ENCODE peak calls at places on chromosomes 4 and X, in eight cellular contexts. One of them, this sample, is unnamed.
A peak's percentile ranks its signal among the peaks of the same experiment; 100 is the strongest.

GRCh38 chr4:41531561-41532245 is 6.3 kb upstream of the LIMCH1 start:
- DNase-seq in type B pancreatic cell: no peak
- DNase-seq in NCI-H1436: no peak
- DNase-seq in sciatic nerve: no peak
- DNase-seq in amygdala: no peak
- DNase-seq in islet precursor cell: no peak
- DNase-seq in activated CD4-positive, CD25-positive, alpha-beta regulatory T cell treated with anti-CD3 and anti-CD28 coated beads, Interleukin-2, amount 50 U/mL, for 16 hours: no peak
- DNase-seq in mesenchymal stem cell: no peak
- DNase-seq in this sample: no peak

GRCh38 chrX:63747331-63747730 is 37.7 kb downstream of the ARHGEF9 start:
- DNase-seq in type B pancreatic cell: no peak
- DNase-seq in NCI-H1436: no peak
- DNase-seq in sciatic nerve: no peak
- DNase-seq in amygdala: no peak
- DNase-seq in islet precursor cell: no peak
- DNase-seq in activated CD4-positive, CD25-positive, alpha-beta regulatory T cell treated with anti-CD3 and anti-CD28 coated beads, Interleukin-2, amount 50 U/mL, for 16 hours: no peak
- DNase-seq in mesenchymal stem cell: peak; percentile 37
- DNase-seq in this sample: no peak

GRCh38 chrX:123923211-123923610 is 38.3 kb upstream of the STAG2 start:
- DNase-seq in type B pancreatic cell: no peak
- DNase-seq in NCI-H1436: no peak
- DNase-seq in sciatic nerve: no peak
- DNase-seq in amygdala: no peak
- DNase-seq in islet precursor cell: no peak
- DNase-seq in activated CD4-positive, CD25-positive, alpha-beta regulatory T cell treated with anti-CD3 and anti-CD28 coated beads, Interleukin-2, amount 50 U/mL, for 16 hours: no peak
- DNase-seq in mesenchymal stem cell: no peak
- DNase-seq in this sample: no peak

GRCh38 chr4:52577285-52577968 is 81.7 kb downstream of the USP46 start:
- DNase-seq in type B pancreatic cell: no peak
- DNase-seq in NCI-H1436: no peak
- DNase-seq in sciatic nerve: no peak
- DNase-seq in amygdala: no peak
- DNase-seq in islet precursor cell: no peak
- DNase-seq in activated CD4-positive, CD25-positive, alpha-beta regulatory T cell treated with anti-CD3 and anti-CD28 coated beads, Interleukin-2, amount 50 U/mL, for 16 hours: no peak
- DNase-seq in mesenchymal stem cell: peak; percentile 75
- DNase-seq in this sample: no peak

GRCh38 chrX:38699603-38700110 is 101.6 kb upstream of the MID1IP1 start:
- DNase-seq in type B pancreatic cell: no peak
- DNase-seq in NCI-H1436: no peak
- DNase-seq in sciatic nerve: no peak
- DNase-seq in amygdala: no peak
- DNase-seq in islet precursor cell: no peak
- DNase-seq in activated CD4-positive, CD25-positive, alpha-beta regulatory T cell treated with anti-CD3 and anti-CD28 coated beads, Interleukin-2, amount 50 U/mL, for 16 hours: no peak
- DNase-seq in mesenchymal stem cell: no peak
- DNase-seq in this sample: no peak

GRCh38 chr4:93771640-93772411 is 56.7 kb upstream of the ATOH1 start:
- DNase-seq in type B pancreatic cell: no peak
- DNase-seq in NCI-H1436: no peak
- DNase-seq in sciatic nerve: no peak
- DNase-seq in amygdala: no peak
- DNase-seq in islet precursor cell: no peak
- DNase-seq in activated CD4-positive, CD25-positive, alpha-beta regulatory T cell treated with anti-CD3 and anti-CD28 coated beads, Interleukin-2, amount 50 U/mL, for 16 hours: no peak
- DNase-seq in mesenchymal stem cell: no peak
- DNase-seq in this sample: no peak

GRCh38 chr4:79609853-79610252 is 201.8 kb upstream of the GK2 start:
- DNase-seq in type B pancreatic cell: no peak
- DNase-seq in NCI-H1436: no peak
- DNase-seq in sciatic nerve: no peak
- DNase-seq in amygdala: no peak
- DNase-seq in islet precursor cell: no peak
- DNase-seq in activated CD4-positive, CD25-positive, alpha-beta regulatory T cell treated with anti-CD3 and anti-CD28 coated beads, Interleukin-2, amount 50 U/mL, for 16 hours: no peak
- DNase-seq in mesenchymal stem cell: peak; percentile 2
- DNase-seq in this sample: no peak

GRCh38 chrX:133601116-133601515 is 185.8 kb upstream of the GPC4 start:
- DNase-seq in type B pancreatic cell: no peak
- DNase-seq in NCI-H1436: no peak
- DNase-seq in sciatic nerve: no peak
- DNase-seq in amygdala: no peak
- DNase-seq in islet precursor cell: no peak
- DNase-seq in activated CD4-positive, CD25-positive, alpha-beta regulatory T cell treated with anti-CD3 and anti-CD28 coated beads, Interleukin-2, amount 50 U/mL, for 16 hours: no peak
- DNase-seq in mesenchymal stem cell: no peak
- DNase-seq in this sample: no peak

GRCh38 chrX:103774070-103774642 is 2.5 kb upstream of the PLP1 start:
- DNase-seq in type B pancreatic cell: no peak
- DNase-seq in NCI-H1436: peak; percentile 59
- DNase-seq in sciatic nerve: no peak
- DNase-seq in amygdala: peak; percentile 37
- DNase-seq in islet precursor cell: no peak
- DNase-seq in activated CD4-positive, CD25-positive, alpha-beta regulatory T cell treated with anti-CD3 and anti-CD28 coated beads, Interleukin-2, amount 50 U/mL, for 16 hours: no peak
- DNase-seq in mesenchymal stem cell: peak; percentile 18
- DNase-seq in this sample: no peak

GRCh38 chr4:78768447-78769177 is 7.5 kb upstream of the BMP2K start:
- DNase-seq in type B pancreatic cell: no peak
- DNase-seq in NCI-H1436: no peak
- DNase-seq in sciatic nerve: no peak
- DNase-seq in amygdala: no peak
- DNase-seq in islet precursor cell: peak; percentile 51
- DNase-seq in activated CD4-positive, CD25-positive, alpha-beta regulatory T cell treated with anti-CD3 and anti-CD28 coated beads, Interleukin-2, amount 50 U/mL, for 16 hours: no peak
- DNase-seq in mesenchymal stem cell: peak; percentile 37
- DNase-seq in this sample: no peak

GRCh38 chr4:20901851-20902250 is 201.6 kb downstream of the PACRGL start:
- DNase-seq in type B pancreatic cell: no peak
- DNase-seq in NCI-H1436: no peak
- DNase-seq in sciatic nerve: no peak
- DNase-seq in amygdala: no peak
- DNase-seq in islet precursor cell: no peak
- DNase-seq in activated CD4-positive, CD25-positive, alpha-beta regulatory T cell treated with anti-CD3 and anti-CD28 coated beads, Interleukin-2, amount 50 U/mL, for 16 hours: no peak
- DNase-seq in mesenchymal stem cell: no peak
- DNase-seq in this sample: no peak

GRCh38 chrX:96985046-96985445 is 101.3 kb downstream of the RPA4 start:
- DNase-seq in type B pancreatic cell: no peak
- DNase-seq in NCI-H1436: no peak
- DNase-seq in sciatic nerve: no peak
- DNase-seq in amygdala: no peak
- DNase-seq in islet precursor cell: no peak
- DNase-seq in activated CD4-positive, CD25-positive, alpha-beta regulatory T cell treated with anti-CD3 and anti-CD28 coated beads, Interleukin-2, amount 50 U/mL, for 16 hours: no peak
- DNase-seq in mesenchymal stem cell: no peak
- DNase-seq in this sample: no peak

GRCh38 chrX:427812-428725 is 41.4 kb upstream of the PPP2R3B start:
- DNase-seq in type B pancreatic cell: no peak
- DNase-seq in NCI-H1436: no peak
- DNase-seq in sciatic nerve: no peak
- DNase-seq in amygdala: no peak
- DNase-seq in islet precursor cell: peak; percentile 78
- DNase-seq in activated CD4-positive, CD25-positive, alpha-beta regulatory T cell treated with anti-CD3 and anti-CD28 coated beads, Interleukin-2, amount 50 U/mL, for 16 hours: no peak
- DNase-seq in mesenchymal stem cell: peak; percentile 5
- DNase-seq in this sample: no peak

GRCh38 chrX:49120104-49120503 is 3.4 kb downstream of the GPKOW start:
- DNase-seq in type B pancreatic cell: no peak
- DNase-seq in NCI-H1436: no peak
- DNase-seq in sciatic nerve: no peak
- DNase-seq in amygdala: no peak
- DNase-seq in islet precursor cell: no peak
- DNase-seq in activated CD4-positive, CD25-positive, alpha-beta regulatory T cell treated with anti-CD3 and anti-CD28 coated beads, Interleukin-2, amount 50 U/mL, for 16 hours: no peak
- DNase-seq in mesenchymal stem cell: no peak
- DNase-seq in this sample: no peak

GRCh38 chr4:112083587-112084347 is 61.5 kb upstream of the FAM241A start:
- DNase-seq in type B pancreatic cell: no peak
- DNase-seq in NCI-H1436: no peak
- DNase-seq in sciatic nerve: no peak
- DNase-seq in amygdala: no peak
- DNase-seq in islet precursor cell: no peak
- DNase-seq in activated CD4-positive, CD25-positive, alpha-beta regulatory T cell treated with anti-CD3 and anti-CD28 coated beads, Interleukin-2, amount 50 U/mL, for 16 hours: no peak
- DNase-seq in mesenchymal stem cell: peak; percentile 49
- DNase-seq in this sample: no peak

GRCh38 chr4:2902126-2902525 is 58.5 kb downstream of the ADD1 start:
- DNase-seq in type B pancreatic cell: no peak
- DNase-seq in NCI-H1436: no peak
- DNase-seq in sciatic nerve: no peak
- DNase-seq in amygdala: no peak
- DNase-seq in islet precursor cell: no peak
- DNase-seq in activated CD4-positive, CD25-positive, alpha-beta regulatory T cell treated with anti-CD3 and anti-CD28 coated beads, Interleukin-2, amount 50 U/mL, for 16 hours: no peak
- DNase-seq in mesenchymal stem cell: no peak
- DNase-seq in this sample: no peak

GRCh38 chr4:165476214-165477098 is 97.6 kb downstream of the CPE start:
- DNase-seq in type B pancreatic cell: no peak
- DNase-seq in NCI-H1436: no peak
- DNase-seq in sciatic nerve: no peak
- DNase-seq in amygdala: no peak
- DNase-seq in islet precursor cell: peak; percentile 62
- DNase-seq in activated CD4-positive, CD25-positive, alpha-beta regulatory T cell treated with anti-CD3 and anti-CD28 coated beads, Interleukin-2, amount 50 U/mL, for 16 hours: no peak
- DNase-seq in mesenchymal stem cell: peak; percentile 55
- DNase-seq in this sample: no peak

GRCh38 chrX:139903229-139903628 is 29.6 kb downstream of the ATP11C start:
- DNase-seq in type B pancreatic cell: no peak
- DNase-seq in NCI-H1436: no peak
- DNase-seq in sciatic nerve: no peak
- DNase-seq in amygdala: no peak
- DNase-seq in islet precursor cell: no peak
- DNase-seq in activated CD4-positive, CD25-positive, alpha-beta regulatory T cell treated with anti-CD3 and anti-CD28 coated beads, Interleukin-2, amount 50 U/mL, for 16 hours: no peak
- DNase-seq in mesenchymal stem cell: no peak
- DNase-seq in this sample: no peak

GRCh38 chrX:25523574-25523973 is 507.8 kb upstream of the ARX start:
- DNase-seq in type B pancreatic cell: no peak
- DNase-seq in NCI-H1436: peak; percentile 0
- DNase-seq in sciatic nerve: no peak
- DNase-seq in amygdala: no peak
- DNase-seq in islet precursor cell: peak; percentile 55
- DNase-seq in activated CD4-positive, CD25-positive, alpha-beta regulatory T cell treated with anti-CD3 and anti-CD28 coated beads, Interleukin-2, amount 50 U/mL, for 16 hours: no peak
- DNase-seq in mesenchymal stem cell: no peak
- DNase-seq in this sample: no peak

GRCh38 chr4:18185491-18185890 is 163.9 kb upstream of the LCORL start:
- DNase-seq in type B pancreatic cell: no peak
- DNase-seq in NCI-H1436: no peak
- DNase-seq in sciatic nerve: no peak
- DNase-seq in amygdala: no peak
- DNase-seq in islet precursor cell: no peak
- DNase-seq in activated CD4-positive, CD25-positive, alpha-beta regulatory T cell treated with anti-CD3 and anti-CD28 coated beads, Interleukin-2, amount 50 U/mL, for 16 hours: no peak
- DNase-seq in mesenchymal stem cell: no peak
- DNase-seq in this sample: no peak

GRCh38 chrX:153440556-153441135 is 5.2 kb downstream of the TREX2 start:
- DNase-seq in type B pancreatic cell: no peak
- DNase-seq in NCI-H1436: no peak
- DNase-seq in sciatic nerve: no peak
- DNase-seq in amygdala: no peak
- DNase-seq in islet precursor cell: no peak
- DNase-seq in activated CD4-positive, CD25-positive, alpha-beta regulatory T cell treated with anti-CD3 and anti-CD28 coated beads, Interleukin-2, amount 50 U/mL, for 16 hours: no peak
- DNase-seq in mesenchymal stem cell: no peak
- DNase-seq in this sample: no peak

GRCh38 chr4:111854494-111855087 is 290.7 kb upstream of the FAM241A start:
- DNase-seq in type B pancreatic cell: no peak
- DNase-seq in NCI-H1436: peak; percentile 11
- DNase-seq in sciatic nerve: no peak
- DNase-seq in amygdala: no peak
- DNase-seq in islet precursor cell: no peak
- DNase-seq in activated CD4-positive, CD25-positive, alpha-beta regulatory T cell treated with anti-CD3 and anti-CD28 coated beads, Interleukin-2, amount 50 U/mL, for 16 hours: no peak
- DNase-seq in mesenchymal stem cell: peak; percentile 52
- DNase-seq in this sample: no peak